ENCODE peak calls at places on chromosomes 6 and 20, in eight cellular contexts. A, R, V, O, F, S, D and C are unnamed samples.

GRCh38 chr20:47356526-47357295 is at the start of gene ZMYND8:
- DNase-seq in A (peak), R (peak), V (peak), O (no peak), F (peak), S (peak), D (peak), C (peak)

GRCh38 chr20:41497186-41497895 is 120.8 kb downstream of the CHD6 start:
- DNase-seq in A (no peak), R (no peak), V (no peak), O (no peak), F (no peak), S (peak), D (peak), C (no peak)

GRCh38 chr6:42453027-42453648 is 1.4 kb upstream of the TRERF1 start:
- DNase-seq in A (no peak), R (peak), V (peak), O (no peak), F (peak), S (peak), D (peak), C (peak)

GRCh38 chr6:158049055-158050028 is 67.7 kb downstream of the SYNJ2 start:
- DNase-seq in A (no peak), R (no peak), V (no peak), O (no peak), F (peak), S (no peak), D (no peak), C (no peak)

GRCh38 chr6:168119539-168119938 is 40.5 kb upstream of the FRMD1 start:
- DNase-seq in A (no peak), R (no peak), V (no peak), O (no peak), F (no peak), S (no peak), D (no peak), C (no peak)

GRCh38 chr20:43448748-43449535 is 8.8 kb upstream of the SRSF6 start:
- DNase-seq in A (no peak), R (peak), V (peak), O (no peak), F (peak), S (peak), D (peak), C (peak)

GRCh38 chr6:81380718-81381338 is 371.7 kb downstream of the TENT5A start:
- DNase-seq in A (no peak), R (no peak), V (no peak), O (no peak), F (no peak), S (no peak), D (no peak), C (no peak)

GRCh38 chr20:40323411-40323810 is 365.6 kb downstream of the MAFB start:
- DNase-seq in A (no peak), R (no peak), V (no peak), O (no peak), F (peak), S (no peak), D (no peak), C (no peak)

GRCh38 chr20:16821211-16822089 is 73.3 kb downstream of the OTOR start:
- DNase-seq in A (no peak), R (no peak), V (no peak), O (no peak), F (peak), S (peak), D (peak), C (peak)

GRCh38 chr6:85580878-85581267 is 12.8 kb downstream of the SNX14 start:
- DNase-seq in A (no peak), R (no peak), V (no peak), O (no peak), F (peak), S (peak), D (peak), C (no peak)

GRCh38 chr6:108432792-108433191 is 127.9 kb upstream of the FOXO3 start:
- DNase-seq in A (no peak), R (no peak), V (no peak), O (no peak), F (no peak), S (no peak), D (no peak), C (no peak)

GRCh38 chr6:132140150-132140549 is 189.0 kb upstream of the CCN2 start:
- DNase-seq in A (no peak), R (no peak), V (no peak), O (no peak), F (no peak), S (no peak), D (no peak), C (no peak)

GRCh38 chr20:35953411-35954199 is 697 bp downstream of the SCAND1 start:
- DNase-seq in A (no peak), R (peak), V (peak), O (no peak), F (peak), S (peak), D (peak), C (no peak)

GRCh38 chr6:95408111-95408510 is 169.2 kb upstream of the MANEA start:
- DNase-seq in A (no peak), R (no peak), V (no peak), O (no peak), F (no peak), S (no peak), D (no peak), C (no peak)

GRCh38 chr6:30937265-30937664 is 3.5 kb upstream of the MUCL3 start:
- DNase-seq in A (no peak), R (no peak), V (no peak), O (no peak), F (no peak), S (no peak), D (no peak), C (no peak)

GRCh38 chr20:51462566-51463276 is 79.8 kb downstream of the NFATC2 start:
- DNase-seq in A (no peak), R (no peak), V (no peak), O (no peak), F (no peak), S (peak), D (peak), C (peak)

GRCh38 chr6:166046232-166046631 is 121.4 kb downstream of the TBXT start:
- DNase-seq in A (peak), R (no peak), V (no peak), O (peak), F (peak), S (peak), D (peak), C (no peak)

GRCh38 chr6:107383705-107384104 is 75.7 kb downstream of the PDSS2 start:
- DNase-seq in A (no peak), R (no peak), V (no peak), O (no peak), F (no peak), S (no peak), D (no peak), C (no peak)

GRCh38 chr6:17446713-17447112 is 53.3 kb downstream of the CAP2 start:
- DNase-seq in A (no peak), R (no peak), V (no peak), O (no peak), F (no peak), S (no peak), D (no peak), C (no peak)

GRCh38 chr20:46784450-46785127 is 75.1 kb downstream of the SLC2A10 start:
- DNase-seq in A (peak), R (no peak), V (no peak), O (no peak), F (no peak), S (peak), D (peak), C (no peak)

GRCh38 chr6:134339216-134339615 is 21.3 kb upstream of the SGK1 start:
- DNase-seq in A (no peak), R (no peak), V (no peak), O (no peak), F (no peak), S (no peak), D (no peak), C (no peak)

GRCh38 chr20:22374066-22374465 is 210.3 kb downstream of the FOXA2 start:
- DNase-seq in A (no peak), R (no peak), V (no peak), O (no peak), F (peak), S (no peak), D (no peak), C (no peak)

GRCh38 chr6:125197795-125198269 is 44.3 kb downstream of the TPD52L1 start:
- DNase-seq in A (peak), R (no peak), V (no peak), O (no peak), F (peak), S (no peak), D (peak), C (peak)

GRCh38 chr20:15836634-15837033 is 736.6 kb downstream of the KIF16B start:
- DNase-seq in A (no peak), R (no peak), V (no peak), O (no peak), F (no peak), S (no peak), D (peak), C (no peak)

GRCh38 chr20:54618412-54618811 is 143.0 kb downstream of the DOK5 start:
- DNase-seq in A (no peak), R (no peak), V (no peak), O (no peak), F (no peak), S (no peak), D (no peak), C (no peak)

GRCh38 chr6:133621751-133622150 is 267.2 kb upstream of the TCF21 start:
- DNase-seq in A (no peak), R (no peak), V (no peak), O (no peak), F (no peak), S (no peak), D (peak), C (no peak)

GRCh38 chr6:106170030-106170791 is 84.1 kb downstream of the PRDM1 start:
- DNase-seq in A (no peak), R (no peak), V (no peak), O (no peak), F (no peak), S (no peak), D (no peak), C (no peak)

GRCh38 chr6:33428219-33428890 is 8.5 kb downstream of the SYNGAP1 start:
- DNase-seq in A (no peak), R (peak), V (no peak), O (no peak), F (peak), S (peak), D (peak), C (peak)

GRCh38 chr6:16948376-16948775 is 153.5 kb upstream of the STMND1 start:
- DNase-seq in A (no peak), R (no peak), V (no peak), O (no peak), F (no peak), S (no peak), D (peak), C (no peak)

GRCh38 chr6:128417698-128418097 is 102.7 kb downstream of the PTPRK start:
- DNase-seq in A (no peak), R (no peak), V (no peak), O (no peak), F (no peak), S (no peak), D (no peak), C (no peak)